ENCODE peak calls at places on chromosomes 7 and 10, in seven cellular contexts. J, P, M, T, W, N and O are unnamed samples.
A peak's percentile ranks its signal among the peaks of the same experiment; 100 is the strongest.

GRCh38 chr7:3165681-3166580 is 122.3 kb upstream of the CARD11 start:
- DNase-seq in J (no peak), P (no peak), M (no peak), T (no peak), W (no peak), N (no peak), O (no peak)

GRCh38 chr7:119842337-119842736 is 430.6 kb upstream of the KCND2 start:
- DNase-seq in J (no peak), P (no peak), M (no peak), T (no peak), W (no peak), N (no peak), O (no peak)

GRCh38 chr7:55423277-55423711 is 58.2 kb downstream of the LANCL2 start:
- DNase-seq in J (no peak), P (peak; percentile 70), M (no peak), T (peak; percentile 83), W (no peak), N (no peak), O (peak; percentile 39)

GRCh38 chr10:130709415-130709814 is 573.2 kb downstream of the GLRX3 start:
- DNase-seq in J (no peak), P (no peak), M (no peak), T (no peak), W (no peak), N (no peak), O (no peak)

GRCh38 chr10:23047201-23048050 is 48.0 kb upstream of the MSRB2 start:
- DNase-seq in J (peak; percentile 15), P (no peak), M (no peak), T (no peak), W (no peak), N (no peak), O (no peak)

GRCh38 chr10:103752680-103753248 is 102.6 kb downstream of the SH3PXD2A start:
- DNase-seq in J (no peak), P (no peak), M (no peak), T (no peak), W (no peak), N (no peak), O (no peak)

GRCh38 chr10:20486791-20487190 is 410.3 kb downstream of the NEBL start:
- DNase-seq in J (no peak), P (no peak), M (no peak), T (no peak), W (no peak), N (no peak), O (no peak)

GRCh38 chr10:71218046-71218832 is 5.9 kb downstream of the UNC5B start:
- DNase-seq in J (peak; percentile 53), P (peak; percentile 28), M (no peak), T (no peak), W (peak; percentile 65), N (no peak), O (no peak)

GRCh38 chr7:5296627-5297226 is 14.0 kb downstream of the SLC29A4 start:
- DNase-seq in J (no peak), P (no peak), M (peak; percentile 32), T (no peak), W (no peak), N (no peak), O (no peak)

GRCh38 chr7:83271212-83272099 is 108.8 kb upstream of the PCLO start:
- DNase-seq in J (peak; percentile 20), P (peak; percentile 5), M (peak; percentile 24), T (peak; percentile 36), W (no peak), N (no peak), O (peak; percentile 34)

GRCh38 chr10:47238331-47239095 is 61.5 kb upstream of the GDF10 start:
- DNase-seq in J (no peak), P (no peak), M (no peak), T (no peak), W (no peak), N (no peak), O (no peak)

GRCh38 chr10:18202600-18203150 is 62.5 kb downstream of the CACNB2 start:
- DNase-seq in J (no peak), P (no peak), M (no peak), T (no peak), W (no peak), N (no peak), O (no peak)

GRCh38 chr10:128047337-128047736 is 78.9 kb downstream of the MKI67 start:
- DNase-seq in J (no peak), P (no peak), M (no peak), T (no peak), W (peak; percentile 79), N (no peak), O (peak; percentile 20)

GRCh38 chr10:79414714-79415113 is 30.7 kb downstream of the ZCCHC24 start:
- DNase-seq in J (no peak), P (no peak), M (no peak), T (no peak), W (no peak), N (no peak), O (no peak)

GRCh38 chr7:86477343-86477742 is 166.4 kb upstream of the GRM3 start:
- DNase-seq in J (no peak), P (no peak), M (no peak), T (no peak), W (no peak), N (no peak), O (no peak)

GRCh38 chr10:46096909-46097575 is 51.0 kb upstream of the MSMB start:
- DNase-seq in J (no peak), P (peak; percentile 28), M (no peak), T (no peak), W (no peak), N (no peak), O (no peak)

GRCh38 chr10:90175161-90175681 is 473.8 kb downstream of the KIF20B start:
- DNase-seq in J (no peak), P (no peak), M (no peak), T (peak; percentile 32), W (peak; percentile 57), N (no peak), O (no peak)